ENCODE peak calls at places on chromosomes 13 and 19, in four cellular contexts. T, L, U and S are unnamed samples.

GRCh38 chr13:65292488-65292901 is 1937.6 kb downstream of the PCDH9 start:
- DNase-seq in U (no peak), T (no peak), L (peak; percentile 73), S (no peak)

GRCh38 chr19:38037151-38037611 is 130.2 kb downstream of the SIPA1L3 start:
- DNase-seq in T (no peak), L (no peak), U (no peak), S (no peak)

GRCh38 chr19:33639034-33639681 is 17.4 kb downstream of the CHST8 start:
- DNase-seq in U (no peak), T (no peak), L (no peak), S (no peak)

GRCh38 chr13:75194717-75195116 is 287.3 kb downstream of the TBC1D4 start:
- DNase-seq in T (no peak), L (peak; percentile 16), U (no peak), S (no peak)

GRCh38 chr19:6720369-6721112 is at the start of gene C3:
- DNase-seq in L (peak; percentile 94), U (peak; percentile 91), T (peak; percentile 49), S (no peak)

GRCh38 chr13:99985243-99985874 is 3.8 kb downstream of the ZIC2 start:
- DNase-seq in U (no peak), L (no peak), T (no peak), S (no peak)

GRCh38 chr19:50332264-50333038 is 3.3 kb upstream of the KCNC3 start:
- DNase-seq in U (no peak), T (no peak), L (no peak), S (no peak)

GRCh38 chr13:60398949-60399589 is 2.0 kb downstream of the TDRD3 start:
- DNase-seq in U (no peak), L (peak; percentile 14), T (no peak), S (no peak)

GRCh38 chr13:71609271-71609670 is 257.7 kb downstream of the DACH1 start:
- DNase-seq in T (no peak), L (no peak), U (no peak), S (no peak)

DNA sequence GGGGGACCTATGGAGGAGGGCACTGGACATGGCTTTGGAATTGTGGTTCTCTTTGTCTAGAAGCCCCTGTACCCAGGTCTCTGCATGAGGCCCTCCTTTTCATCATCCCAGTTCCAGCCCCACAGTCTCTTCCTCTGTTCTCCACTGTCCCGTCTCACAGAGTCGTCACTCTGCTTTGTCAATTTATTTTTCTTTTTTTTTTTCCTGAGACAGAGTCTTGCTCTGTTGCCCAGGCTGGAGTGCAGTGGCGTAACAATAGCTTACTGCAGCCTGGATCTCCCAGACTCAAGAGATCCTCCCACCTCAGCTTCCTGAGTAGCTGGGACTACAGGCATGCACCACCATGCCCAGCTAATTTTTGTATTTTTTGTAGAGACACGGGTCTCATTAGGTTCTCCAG is 619 bp upstream of the EXOC3L2 start:
- DNase-seq in U (no peak), T (no peak), L (peak; percentile 45), S (no peak)
- TF ChIP-seq CTCF in U (no peak), T (no peak), L (no peak), S (no peak)

GRCh38 chr13:91247768-91248167 is 99.7 kb upstream of the MIR17HG start:
- DNase-seq in U (no peak), L (peak; percentile 12), T (no peak), S (no peak)
- TF ChIP-seq CTCF in U (no peak), L (peak; percentile 16), T (no peak), S (no peak)

GRCh38 chr13:98345103-98345899 is 168.2 kb upstream of the RNF113B start:
- DNase-seq in U (no peak), T (no peak), L (no peak), S (no peak)
- TF ChIP-seq CTCF in U (no peak), T (no peak), L (peak; percentile 1), S (no peak)

GRCh38 chr13:39777021-39777420 is 121.6 kb downstream of the COG6 start:
- DNase-seq in L (no peak), T (no peak), U (no peak), S (no peak)

GRCh38 chr13:39776439-39776838 is 121.0 kb downstream of the COG6 start:
- DNase-seq in T (no peak), L (peak; percentile 70), U (no peak), S (no peak)

GRCh38 chr13:39773833-39774232 is 118.4 kb downstream of the COG6 start:
- DNase-seq in T (no peak), L (peak; percentile 36), U (no peak), S (no peak)

GRCh38 chr13:39779337-39780270 is 124.1 kb downstream of the COG6 start:
- DNase-seq in T (no peak), U (no peak), L (peak; percentile 60), S (no peak)

DNA sequence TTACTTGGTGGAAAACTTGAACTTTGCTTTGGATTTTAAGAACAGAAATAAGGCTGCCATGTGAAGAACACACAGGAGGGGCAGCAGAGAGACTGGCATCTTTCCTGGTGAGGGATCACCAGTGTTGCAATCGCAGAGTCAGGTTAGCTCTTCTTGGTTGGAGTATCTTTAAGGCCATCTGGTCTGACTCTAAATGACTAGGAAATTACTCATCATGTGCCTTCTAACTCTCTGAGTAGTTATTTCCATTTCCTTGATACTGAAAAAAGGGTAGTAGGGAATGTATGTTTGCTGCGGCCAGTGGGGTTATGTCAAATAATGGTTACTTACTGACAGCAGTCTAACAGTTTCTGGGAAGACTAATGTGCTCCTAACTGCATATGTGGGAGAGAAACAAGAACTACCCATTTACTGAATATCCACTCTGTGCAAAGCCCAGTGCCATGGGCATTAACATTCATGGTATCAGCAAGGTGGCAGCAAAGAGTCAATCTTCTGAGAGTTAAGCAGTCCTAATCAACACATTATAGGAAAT is 122.1 kb downstream of the COG6 start:
- DNase-seq in T (peak; percentile 54), U (no peak), L (peak; percentile 87), S (no peak)
- TF ChIP-seq CTCF in T (peak; percentile 45), U (no peak), L (peak; percentile 53), S (no peak)